ENCODE peak calls at places on chromosomes 2 and 18, in five cellular contexts. D is activated CD8-positive, alpha-beta memory T cell treated with anti-CD3 and anti-CD28 coated beads for 4 hours; B is occipital lobe; W is activated T-helper 9 cell treated with anti-CD3 and anti-CD28 coated beads, Interleukin-2, amount 50 U/mL, for 16 hours; Y is iPS DF 6.9. P is an unnamed sample.

GRCh38 chr2:27747827-27748352 is 23.6 kb upstream of the MRPL33 start:
- DNase-seq in W (no peak), Y (no peak), D (no peak), B (no peak), P (no peak)

GRCh38 chr18:46069524-46069923 is 2.5 kb downstream of the PSTPIP2 start:
- DNase-seq in B (no peak), Y (no peak), W (no peak), D (no peak), P (no peak)

GRCh38 chr18:49250819-49251388 is 209.5 kb downstream of the DYM start:
- DNase-seq in D (no peak), B (no peak), W (no peak), Y (no peak), P (no peak)

GRCh38 chr18:67515987-67516431 is 511 bp downstream of the DSEL start:
- DNase-seq in B (peak), D (peak), Y (peak), W (peak), P (peak)

GRCh38 chr18:7676253-7676873 is 109.2 kb downstream of the PTPRM start:
- DNase-seq in D (no peak), W (no peak), Y (no peak), B (no peak), P (no peak)

GRCh38 chr2:111972955-111973565 is 74.7 kb downstream of the MERTK start:
- DNase-seq in B (no peak), W (no peak), D (no peak), Y (no peak), P (no peak)

GRCh38 chr2:152638590-152638989 is 78.7 kb downstream of the PRPF40A start:
- DNase-seq in B (no peak), Y (no peak), D (no peak), W (no peak), P (no peak)

GRCh38 chr2:236128321-236128720 is 39.9 kb downstream of the GBX2 start:
- DNase-seq in B (no peak), W (no peak), D (no peak), Y (no peak), P (no peak)

GRCh38 chr2:234735829-234736228 is 216.0 kb upstream of the SH3BP4 start:
- DNase-seq in D (no peak), W (no peak), Y (no peak), B (no peak), P (no peak)

GRCh38 chr2:97784953-97785352 is 71.6 kb downstream of the ZAP70 start:
- DNase-seq in Y (no peak), D (no peak), W (no peak), B (no peak), P (no peak)

GRCh38 chr2:230680463-230681195 is 32.0 kb upstream of the CAB39 start:
- DNase-seq in W (no peak), Y (no peak), B (no peak), D (no peak), P (no peak)

GRCh38 chr2:142757111-142757510 is 120.4 kb upstream of the KYNU start:
- DNase-seq in Y (no peak), W (no peak), B (no peak), D (no peak), P (no peak)

GRCh38 chr2:235414422-235414821 is 79.4 kb upstream of the AGAP1 start:
- DNase-seq in B (no peak), D (no peak), W (no peak), Y (no peak), P (no peak)

GRCh38 chr18:61322265-61322873 is 10.9 kb upstream of the CDH20 start:
- DNase-seq in Y (no peak), D (no peak), B (peak), W (no peak), P (peak)

GRCh38 chr2:130135692-130136541 is 6.9 kb upstream of the POTEF start:
- DNase-seq in B (no peak), Y (no peak), D (no peak), W (no peak), P (no peak)

GRCh38 chr2:163812926-163813520 is 77.2 kb upstream of the FIGN start:
- DNase-seq in Y (no peak), D (no peak), W (no peak), B (no peak), P (no peak)

GRCh38 chr2:128591022-128591840 is 272.6 kb upstream of the HS6ST1 start:
- DNase-seq in D (no peak), W (no peak), B (no peak), Y (no peak), P (no peak)

P was measured in stimulated activated CD4-positive, alpha-beta T cell treated with anti-CD3 and anti-CD28 coated beads, Interleukin-12 subunit alpha, Interleukin-12 subunit beta, amount 100 ng/mL, for 24 hours.